ENCODE peak calls at places on chromosome 14, in ten cellular contexts. G, S, Q, E, C, J, U, L, A and H are unnamed samples.

GRCh38 chr14:95784137-95784536 is 70.2 kb upstream of the TCL1A start:
- DNase-seq in A (peak; percentile 2), Q (no peak), U (no peak), C (peak; percentile 34), E (peak; percentile 21), G (no peak), S (no peak), L (peak; percentile 16), J (no peak), H (no peak)

GRCh38 chr14:99479903-99480855 is 480 bp downstream of the SETD3 start:
- DNase-seq in S (peak; percentile 27), G (peak; percentile 20), U (peak; percentile 16), A (peak; percentile 29), Q (peak; percentile 50), C (peak; percentile 22), J (peak; percentile 43), L (peak; percentile 71), E (peak; percentile 62), H (no peak)

GRCh38 chr14:74583689-74584434 is 28.2 kb downstream of the LTBP2 start:
- DNase-seq in L (no peak), Q (no peak), C (no peak), S (no peak), U (no peak), E (peak; percentile 78), G (no peak), A (no peak), J (no peak), H (no peak)

GRCh38 chr14:98955741-98956070 is 316.3 kb downstream of the BCL11B start:
- DNase-seq in Q (no peak), L (no peak), E (no peak), J (no peak), C (no peak), A (no peak), G (no peak), S (no peak), U (no peak), H (no peak)

GRCh38 chr14:77407158-77407557 is 16.2 kb downstream of the NOXRED1 start:
- DNase-seq in E (no peak), U (no peak), L (peak; percentile 64), C (no peak), Q (no peak), G (no peak), S (no peak), A (no peak), J (no peak), H (no peak)

GRCh38 chr14:103733651-103734050 is 18.0 kb downstream of the ZFYVE21 start:
- DNase-seq in J (no peak), G (no peak), U (no peak), C (no peak), S (no peak), E (no peak), Q (no peak), A (no peak), L (no peak), H (no peak)

GRCh38 chr14:101595887-101596721 is 34.8 kb downstream of the DIO3 start:
- DNase-seq in S (no peak), C (no peak), A (peak; percentile 24), U (no peak), G (no peak), J (no peak), E (no peak), L (no peak), Q (no peak), H (no peak)

GRCh38 chr14:61467281-61467680 is 145.9 kb downstream of the PRKCH start:
- DNase-seq in S (no peak), U (no peak), C (no peak), E (no peak), J (no peak), G (no peak), A (no peak), L (no peak), Q (no peak), H (no peak)

GRCh38 chr14:61564623-61565091 is 130.7 kb upstream of the HIF1A start:
- DNase-seq in U (no peak), Q (no peak), J (no peak), L (peak; percentile 94), A (no peak), C (no peak), S (no peak), E (peak; percentile 82), G (no peak), H (no peak)

GRCh38 chr14:96722751-96723150 is 74.4 kb upstream of the VRK1 start:
- DNase-seq in G (no peak), C (no peak), E (no peak), S (no peak), J (no peak), U (no peak), A (no peak), L (no peak), Q (no peak), H (no peak)

GRCh38 chr14:88289214-88289613 is 33.9 kb downstream of the KCNK10 start:
- DNase-seq in A (no peak), C (no peak), E (no peak), J (no peak), L (peak; percentile 0), U (no peak), Q (no peak), S (no peak), G (no peak), H (no peak)

GRCh38 chr14:24876009-24876690 is 173.8 kb downstream of the STXBP6 start:
- DNase-seq in A (no peak), E (no peak), Q (no peak), C (no peak), S (no peak), G (no peak), J (no peak), U (no peak), L (no peak), H (no peak)

GRCh38 chr14:24662753-24663152 is 28.8 kb upstream of the GZMB start:
- DNase-seq in A (no peak), U (no peak), C (no peak), L (no peak), Q (no peak), E (no peak), S (no peak), J (no peak), G (no peak), H (no peak)

GRCh38 chr14:90235179-90235976 is 21.0 kb upstream of the PSMC1 start:
- DNase-seq in Q (peak; percentile 85), S (peak; percentile 84), E (peak; percentile 70), U (peak; percentile 54), G (peak; percentile 46), L (peak; percentile 71), J (peak; percentile 46), C (peak; percentile 84), A (peak; percentile 56), H (peak; percentile 79)

GRCh38 chr14:53953002-53953827 is 3.4 kb downstream of the BMP4 start:
- DNase-seq in E (peak; percentile 88), C (peak; percentile 86), Q (peak; percentile 89), L (peak; percentile 94), A (peak; percentile 22), S (peak; percentile 54), G (no peak), U (no peak), J (peak; percentile 44), H (peak; percentile 88)

GRCh38 chr14:102805454-102805891 is 28.2 kb downstream of the TRAF3 start:
- DNase-seq in J (no peak), G (no peak), U (peak; percentile 15), Q (no peak), S (no peak), C (no peak), A (peak; percentile 6), L (peak; percentile 29), E (peak; percentile 29), H (no peak)